ENCODE peak calls at places on chromosomes 6 and 20, in eight cellular contexts. One of them, this sample, is unnamed.

GRCh38 chr6:118580585-118581419 is 32.7 kb downstream of the PLN start:
- DNase-seq in posterior cingulate gyrus: no peak
- DNase-seq in neural crest cell: peak
- DNase-seq in HEK293T: peak
- DNase-seq in HFFc6: peak
- DNase-seq in NCI-H1436 treated with DMSO at 0.1 percent for 48 hours: no peak
- DNase-seq in activated gamma-delta T cell treated with anti-CD3 and anti-CD28 coated beads, Interleukin-2, amount 50 U/mL, for 16 hours: no peak
- DNase-seq in activated CD4-positive, CD25-positive, alpha-beta regulatory T cell: no peak
- DNase-seq in this sample: peak

GRCh38 chr6:84774174-84775158 is 10.1 kb upstream of the TBX18 start:
- DNase-seq in posterior cingulate gyrus: no peak
- DNase-seq in neural crest cell: peak
- DNase-seq in HEK293T: no peak
- DNase-seq in HFFc6: peak
- DNase-seq in NCI-H1436 treated with DMSO at 0.1 percent for 48 hours: no peak
- DNase-seq in activated gamma-delta T cell treated with anti-CD3 and anti-CD28 coated beads, Interleukin-2, amount 50 U/mL, for 16 hours: no peak
- DNase-seq in activated CD4-positive, CD25-positive, alpha-beta regulatory T cell: no peak
- DNase-seq in this sample: no peak

GRCh38 chr20:59645316-59645715 is 41.0 kb downstream of the PHACTR3 start:
- DNase-seq in posterior cingulate gyrus: peak
- DNase-seq in neural crest cell: no peak
- DNase-seq in HEK293T: no peak
- DNase-seq in HFFc6: no peak
- DNase-seq in NCI-H1436 treated with DMSO at 0.1 percent for 48 hours: no peak
- DNase-seq in activated gamma-delta T cell treated with anti-CD3 and anti-CD28 coated beads, Interleukin-2, amount 50 U/mL, for 16 hours: no peak
- DNase-seq in activated CD4-positive, CD25-positive, alpha-beta regulatory T cell: no peak
- DNase-seq in this sample: no peak

GRCh38 chr20:13105864-13106457 is 97.2 kb downstream of the SPTLC3 start:
- DNase-seq in posterior cingulate gyrus: no peak
- DNase-seq in neural crest cell: no peak
- DNase-seq in HEK293T: peak
- DNase-seq in HFFc6: peak
- DNase-seq in NCI-H1436 treated with DMSO at 0.1 percent for 48 hours: no peak
- DNase-seq in activated gamma-delta T cell treated with anti-CD3 and anti-CD28 coated beads, Interleukin-2, amount 50 U/mL, for 16 hours: no peak
- DNase-seq in activated CD4-positive, CD25-positive, alpha-beta regulatory T cell: no peak
- DNase-seq in this sample: no peak

GRCh38 chr6:161246725-161247124 is 27.1 kb downstream of the AGPAT4 start:
- DNase-seq in posterior cingulate gyrus: no peak
- DNase-seq in neural crest cell: no peak
- DNase-seq in HEK293T: no peak
- DNase-seq in HFFc6: no peak
- DNase-seq in NCI-H1436 treated with DMSO at 0.1 percent for 48 hours: no peak
- DNase-seq in activated gamma-delta T cell treated with anti-CD3 and anti-CD28 coated beads, Interleukin-2, amount 50 U/mL, for 16 hours: no peak
- DNase-seq in activated CD4-positive, CD25-positive, alpha-beta regulatory T cell: no peak
- DNase-seq in this sample: no peak

GRCh38 chr20:57215426-57215825 is 51.0 kb downstream of the BMP7 start:
- DNase-seq in posterior cingulate gyrus: no peak
- DNase-seq in neural crest cell: no peak
- DNase-seq in HEK293T: no peak
- DNase-seq in HFFc6: no peak
- DNase-seq in NCI-H1436 treated with DMSO at 0.1 percent for 48 hours: no peak
- DNase-seq in activated gamma-delta T cell treated with anti-CD3 and anti-CD28 coated beads, Interleukin-2, amount 50 U/mL, for 16 hours: no peak
- DNase-seq in activated CD4-positive, CD25-positive, alpha-beta regulatory T cell: no peak
- DNase-seq in this sample: no peak

GRCh38 chr20:37318046-37318445 is 27.9 kb upstream of the SRC start:
- DNase-seq in posterior cingulate gyrus: no peak
- DNase-seq in neural crest cell: no peak
- DNase-seq in HEK293T: no peak
- DNase-seq in HFFc6: no peak
- DNase-seq in NCI-H1436 treated with DMSO at 0.1 percent for 48 hours: no peak
- DNase-seq in activated gamma-delta T cell treated with anti-CD3 and anti-CD28 coated beads, Interleukin-2, amount 50 U/mL, for 16 hours: no peak
- DNase-seq in activated CD4-positive, CD25-positive, alpha-beta regulatory T cell: no peak
- DNase-seq in this sample: no peak

GRCh38 chr20:54680872-54681297 is 205.5 kb downstream of the DOK5 start:
- DNase-seq in posterior cingulate gyrus: peak
- DNase-seq in neural crest cell: peak
- DNase-seq in HEK293T: peak
- DNase-seq in HFFc6: peak
- DNase-seq in NCI-H1436 treated with DMSO at 0.1 percent for 48 hours: no peak
- DNase-seq in activated gamma-delta T cell treated with anti-CD3 and anti-CD28 coated beads, Interleukin-2, amount 50 U/mL, for 16 hours: no peak
- DNase-seq in activated CD4-positive, CD25-positive, alpha-beta regulatory T cell: no peak
- DNase-seq in this sample: no peak

GRCh38 chr6:82013561-82014275 is 233.8 kb downstream of the IBTK start:
- DNase-seq in posterior cingulate gyrus: no peak
- DNase-seq in neural crest cell: no peak
- DNase-seq in HEK293T: no peak
- DNase-seq in HFFc6: peak
- DNase-seq in NCI-H1436 treated with DMSO at 0.1 percent for 48 hours: no peak
- DNase-seq in activated gamma-delta T cell treated with anti-CD3 and anti-CD28 coated beads, Interleukin-2, amount 50 U/mL, for 16 hours: no peak
- DNase-seq in activated CD4-positive, CD25-positive, alpha-beta regulatory T cell: no peak
- DNase-seq in this sample: no peak

GRCh38 chr6:65776332-65776731 is 69.3 kb upstream of the EYS start:
- DNase-seq in posterior cingulate gyrus: no peak
- DNase-seq in neural crest cell: no peak
- DNase-seq in HEK293T: peak
- DNase-seq in HFFc6: no peak
- DNase-seq in NCI-H1436 treated with DMSO at 0.1 percent for 48 hours: no peak
- DNase-seq in activated gamma-delta T cell treated with anti-CD3 and anti-CD28 coated beads, Interleukin-2, amount 50 U/mL, for 16 hours: no peak
- DNase-seq in activated CD4-positive, CD25-positive, alpha-beta regulatory T cell: no peak
- DNase-seq in this sample: no peak

GRCh38 chr6:55065020-55065419 is 109.3 kb upstream of the HCRTR2 start:
- DNase-seq in posterior cingulate gyrus: no peak
- DNase-seq in neural crest cell: no peak
- DNase-seq in HEK293T: no peak
- DNase-seq in HFFc6: no peak
- DNase-seq in NCI-H1436 treated with DMSO at 0.1 percent for 48 hours: no peak
- DNase-seq in activated gamma-delta T cell treated with anti-CD3 and anti-CD28 coated beads, Interleukin-2, amount 50 U/mL, for 16 hours: no peak
- DNase-seq in activated CD4-positive, CD25-positive, alpha-beta regulatory T cell: no peak
- DNase-seq in this sample: no peak

GRCh38 chr6:113414511-113414910 is 442.6 kb upstream of the MARCKS start:
- DNase-seq in posterior cingulate gyrus: no peak
- DNase-seq in neural crest cell: no peak
- DNase-seq in HEK293T: no peak
- DNase-seq in HFFc6: peak
- DNase-seq in NCI-H1436 treated with DMSO at 0.1 percent for 48 hours: no peak
- DNase-seq in activated gamma-delta T cell treated with anti-CD3 and anti-CD28 coated beads, Interleukin-2, amount 50 U/mL, for 16 hours: no peak
- DNase-seq in activated CD4-positive, CD25-positive, alpha-beta regulatory T cell: no peak
- DNase-seq in this sample: no peak

GRCh38 chr20:45935416-45936046 is 1.0 kb downstream of the PCIF1 start:
- DNase-seq in posterior cingulate gyrus: no peak
- DNase-seq in neural crest cell: no peak
- DNase-seq in HEK293T: no peak
- DNase-seq in HFFc6: no peak
- DNase-seq in NCI-H1436 treated with DMSO at 0.1 percent for 48 hours: no peak
- DNase-seq in activated gamma-delta T cell treated with anti-CD3 and anti-CD28 coated beads, Interleukin-2, amount 50 U/mL, for 16 hours: no peak
- DNase-seq in activated CD4-positive, CD25-positive, alpha-beta regulatory T cell: no peak
- DNase-seq in this sample: no peak

GRCh38 chr20:47847882-47848485 is 62.7 kb upstream of the SULF2 start:
- DNase-seq in posterior cingulate gyrus: no peak
- DNase-seq in neural crest cell: no peak
- DNase-seq in HEK293T: no peak
- DNase-seq in HFFc6: no peak
- DNase-seq in NCI-H1436 treated with DMSO at 0.1 percent for 48 hours: no peak
- DNase-seq in activated gamma-delta T cell treated with anti-CD3 and anti-CD28 coated beads, Interleukin-2, amount 50 U/mL, for 16 hours: no peak
- DNase-seq in activated CD4-positive, CD25-positive, alpha-beta regulatory T cell: no peak
- DNase-seq in this sample: no peak

GRCh38 chr6:95203153-95203754 is 374.1 kb upstream of the MANEA start:
- DNase-seq in posterior cingulate gyrus: no peak
- DNase-seq in neural crest cell: peak
- DNase-seq in HEK293T: peak
- DNase-seq in HFFc6: no peak
- DNase-seq in NCI-H1436 treated with DMSO at 0.1 percent for 48 hours: no peak
- DNase-seq in activated gamma-delta T cell treated with anti-CD3 and anti-CD28 coated beads, Interleukin-2, amount 50 U/mL, for 16 hours: no peak
- DNase-seq in activated CD4-positive, CD25-positive, alpha-beta regulatory T cell: no peak
- DNase-seq in this sample: no peak

GRCh38 chr6:39416728-39417127 is 94.2 kb upstream of the KCNK16 start:
- DNase-seq in posterior cingulate gyrus: no peak
- DNase-seq in neural crest cell: no peak
- DNase-seq in HEK293T: no peak
- DNase-seq in HFFc6: no peak
- DNase-seq in NCI-H1436 treated with DMSO at 0.1 percent for 48 hours: no peak
- DNase-seq in activated gamma-delta T cell treated with anti-CD3 and anti-CD28 coated beads, Interleukin-2, amount 50 U/mL, for 16 hours: no peak
- DNase-seq in activated CD4-positive, CD25-positive, alpha-beta regulatory T cell: no peak
- DNase-seq in this sample: no peak

GRCh38 chr20:49569403-49570115 is 1.6 kb upstream of the PTGIS start:
- DNase-seq in posterior cingulate gyrus: no peak
- DNase-seq in neural crest cell: no peak
- DNase-seq in HEK293T: no peak
- DNase-seq in HFFc6: no peak
- DNase-seq in NCI-H1436 treated with DMSO at 0.1 percent for 48 hours: no peak
- DNase-seq in activated gamma-delta T cell treated with anti-CD3 and anti-CD28 coated beads, Interleukin-2, amount 50 U/mL, for 16 hours: no peak
- DNase-seq in activated CD4-positive, CD25-positive, alpha-beta regulatory T cell: no peak
- DNase-seq in this sample: no peak

GRCh38 chr20:992801-993535 is 9.1 kb downstream of the RSPO4 start:
- DNase-seq in posterior cingulate gyrus: no peak
- DNase-seq in neural crest cell: no peak
- DNase-seq in HEK293T: no peak
- DNase-seq in HFFc6: no peak
- DNase-seq in NCI-H1436 treated with DMSO at 0.1 percent for 48 hours: no peak
- DNase-seq in activated gamma-delta T cell treated with anti-CD3 and anti-CD28 coated beads, Interleukin-2, amount 50 U/mL, for 16 hours: no peak
- DNase-seq in activated CD4-positive, CD25-positive, alpha-beta regulatory T cell: no peak
- DNase-seq in this sample: no peak

GRCh38 chr6:156953478-156954146 is 176.4 kb downstream of the ARID1B start:
- DNase-seq in posterior cingulate gyrus: no peak
- DNase-seq in neural crest cell: peak
- DNase-seq in HEK293T: peak
- DNase-seq in HFFc6: peak
- DNase-seq in NCI-H1436 treated with DMSO at 0.1 percent for 48 hours: peak
- DNase-seq in activated gamma-delta T cell treated with anti-CD3 and anti-CD28 coated beads, Interleukin-2, amount 50 U/mL, for 16 hours: no peak
- DNase-seq in activated CD4-positive, CD25-positive, alpha-beta regulatory T cell: no peak
- DNase-seq in this sample: no peak

GRCh38 chr20:38460040-38460623 is 12.5 kb upstream of the RALGAPB start:
- DNase-seq in posterior cingulate gyrus: no peak
- DNase-seq in neural crest cell: no peak
- DNase-seq in HEK293T: peak
- DNase-seq in HFFc6: peak
- DNase-seq in NCI-H1436 treated with DMSO at 0.1 percent for 48 hours: no peak
- DNase-seq in activated gamma-delta T cell treated with anti-CD3 and anti-CD28 coated beads, Interleukin-2, amount 50 U/mL, for 16 hours: no peak
- DNase-seq in activated CD4-positive, CD25-positive, alpha-beta regulatory T cell: no peak
- DNase-seq in this sample: no peak

GRCh38 chr20:48521121-48521520 is 306.7 kb downstream of the PREX1 start:
- DNase-seq in posterior cingulate gyrus: no peak
- DNase-seq in neural crest cell: no peak
- DNase-seq in HEK293T: no peak
- DNase-seq in HFFc6: no peak
- DNase-seq in NCI-H1436 treated with DMSO at 0.1 percent for 48 hours: no peak
- DNase-seq in activated gamma-delta T cell treated with anti-CD3 and anti-CD28 coated beads, Interleukin-2, amount 50 U/mL, for 16 hours: no peak
- DNase-seq in activated CD4-positive, CD25-positive, alpha-beta regulatory T cell: no peak
- DNase-seq in this sample: no peak

GRCh38 chr6:122405417-122405816 is 6.0 kb downstream of the HSF2 start:
- DNase-seq in posterior cingulate gyrus: no peak
- DNase-seq in neural crest cell: no peak
- DNase-seq in HEK293T: no peak
- DNase-seq in HFFc6: peak
- DNase-seq in NCI-H1436 treated with DMSO at 0.1 percent for 48 hours: no peak
- DNase-seq in activated gamma-delta T cell treated with anti-CD3 and anti-CD28 coated beads, Interleukin-2, amount 50 U/mL, for 16 hours: no peak
- DNase-seq in activated CD4-positive, CD25-positive, alpha-beta regulatory T cell: no peak
- DNase-seq in this sample: no peak

GRCh38 chr6:27829453-27830211 is 82.6 kb downstream of the OR2B2 start:
- DNase-seq in posterior cingulate gyrus: no peak
- DNase-seq in neural crest cell: no peak
- DNase-seq in HEK293T: no peak
- DNase-seq in HFFc6: no peak
- DNase-seq in NCI-H1436 treated with DMSO at 0.1 percent for 48 hours: no peak
- DNase-seq in activated gamma-delta T cell treated with anti-CD3 and anti-CD28 coated beads, Interleukin-2, amount 50 U/mL, for 16 hours: no peak
- DNase-seq in activated CD4-positive, CD25-positive, alpha-beta regulatory T cell: no peak
- DNase-seq in this sample: no peak

GRCh38 chr6:17842014-17842776 is 135.5 kb upstream of the NUP153 start:
- DNase-seq in posterior cingulate gyrus: no peak
- DNase-seq in neural crest cell: no peak
- DNase-seq in HEK293T: no peak
- DNase-seq in HFFc6: no peak
- DNase-seq in NCI-H1436 treated with DMSO at 0.1 percent for 48 hours: no peak
- DNase-seq in activated gamma-delta T cell treated with anti-CD3 and anti-CD28 coated beads, Interleukin-2, amount 50 U/mL, for 16 hours: no peak
- DNase-seq in activated CD4-positive, CD25-positive, alpha-beta regulatory T cell: no peak
- DNase-seq in this sample: no peak

GRCh38 chr6:34005845-34006644 is 139.8 kb downstream of the GRM4 start:
- DNase-seq in posterior cingulate gyrus: no peak
- DNase-seq in neural crest cell: no peak
- DNase-seq in HEK293T: no peak
- DNase-seq in HFFc6: no peak
- DNase-seq in NCI-H1436 treated with DMSO at 0.1 percent for 48 hours: no peak
- DNase-seq in activated gamma-delta T cell treated with anti-CD3 and anti-CD28 coated beads, Interleukin-2, amount 50 U/mL, for 16 hours: no peak
- DNase-seq in activated CD4-positive, CD25-positive, alpha-beta regulatory T cell: no peak
- DNase-seq in this sample: peak

GRCh38 chr6:112343375-112343774 is 3.8 kb upstream of the RFPL4B start:
- DNase-seq in posterior cingulate gyrus: no peak
- DNase-seq in neural crest cell: no peak
- DNase-seq in HEK293T: no peak
- DNase-seq in HFFc6: no peak
- DNase-seq in NCI-H1436 treated with DMSO at 0.1 percent for 48 hours: no peak
- DNase-seq in activated gamma-delta T cell treated with anti-CD3 and anti-CD28 coated beads, Interleukin-2, amount 50 U/mL, for 16 hours: no peak
- DNase-seq in activated CD4-positive, CD25-positive, alpha-beta regulatory T cell: no peak
- DNase-seq in this sample: no peak

GRCh38 chr6:99183066-99183465 is 166.4 kb downstream of the FAXC start:
- DNase-seq in posterior cingulate gyrus: no peak
- DNase-seq in neural crest cell: no peak
- DNase-seq in HEK293T: no peak
- DNase-seq in HFFc6: no peak
- DNase-seq in NCI-H1436 treated with DMSO at 0.1 percent for 48 hours: no peak
- DNase-seq in activated gamma-delta T cell treated with anti-CD3 and anti-CD28 coated beads, Interleukin-2, amount 50 U/mL, for 16 hours: no peak
- DNase-seq in activated CD4-positive, CD25-positive, alpha-beta regulatory T cell: no peak
- DNase-seq in this sample: no peak

This sample was measured in iPS DF 19.7.